ENCODE peak calls at places on chromosome 9, in six cellular contexts. One of them, this sample, is unnamed.

GRCh38 chr9:88537743-88538055 is 2.7 kb downstream of the NXNL2 start:
- DNase-seq in left ventricle myocardium inferior: peak
- DNase-seq in type B pancreatic cell: no peak
- DNase-seq in PC-3: peak
- DNase-seq in fibroblast of mammary gland: peak
- DNase-seq in H1: no peak
- DNase-seq in this sample: no peak

GRCh38 chr9:76687861-76688374 is 76.3 kb upstream of the PCA3 start:
- DNase-seq in left ventricle myocardium inferior: no peak
- DNase-seq in type B pancreatic cell: no peak
- DNase-seq in PC-3: peak
- DNase-seq in fibroblast of mammary gland: peak
- DNase-seq in H1: peak
- DNase-seq in this sample: no peak

GRCh38 chr9:2120926-2121689 is 106.0 kb downstream of the SMARCA2 start:
- DNase-seq in left ventricle myocardium inferior: no peak
- DNase-seq in type B pancreatic cell: no peak
- DNase-seq in PC-3: peak
- DNase-seq in fibroblast of mammary gland: peak
- DNase-seq in H1: no peak
- DNase-seq in this sample: no peak

GRCh38 chr9:109408759-109409462 is 88.1 kb upstream of the EPB41L4B start:
- DNase-seq in left ventricle myocardium inferior: no peak
- DNase-seq in type B pancreatic cell: no peak
- DNase-seq in PC-3: no peak
- DNase-seq in fibroblast of mammary gland: no peak
- DNase-seq in H1: no peak
- DNase-seq in this sample: no peak

GRCh38 chr9:120874226-120874839 is 2.7 kb downstream of the PHF19 start:
- DNase-seq in left ventricle myocardium inferior: no peak
- DNase-seq in type B pancreatic cell: no peak
- DNase-seq in PC-3: no peak
- DNase-seq in fibroblast of mammary gland: no peak
- DNase-seq in H1: no peak
- DNase-seq in this sample: no peak

GRCh38 chr9:71725590-71726338 is 42.5 kb downstream of the CEMIP2 start:
- DNase-seq in left ventricle myocardium inferior: no peak
- DNase-seq in type B pancreatic cell: no peak
- DNase-seq in PC-3: peak
- DNase-seq in fibroblast of mammary gland: peak
- DNase-seq in H1: no peak
- DNase-seq in this sample: no peak

GRCh38 chr9:86557063-86557766 is 203.0 kb upstream of the TUT7 start:
- DNase-seq in left ventricle myocardium inferior: no peak
- DNase-seq in type B pancreatic cell: no peak
- DNase-seq in PC-3: no peak
- DNase-seq in fibroblast of mammary gland: peak
- DNase-seq in H1: no peak
- DNase-seq in this sample: no peak

GRCh38 chr9:129412814-129413536 is 207.9 kb downstream of the C9orf50 start:
- DNase-seq in left ventricle myocardium inferior: peak
- DNase-seq in type B pancreatic cell: no peak
- DNase-seq in PC-3: peak
- DNase-seq in fibroblast of mammary gland: peak
- DNase-seq in H1: no peak
- DNase-seq in this sample: no peak

GRCh38 chr9:63816742-63817621 is 1468.0 kb downstream of the FOXD4L5 start:
- DNase-seq in left ventricle myocardium inferior: peak
- DNase-seq in type B pancreatic cell: peak
- DNase-seq in PC-3: peak
- DNase-seq in fibroblast of mammary gland: peak
- DNase-seq in H1: peak
- DNase-seq in this sample: peak

GRCh38 chr9:87643778-87644570 is 81.9 kb upstream of the CTSL start:
- DNase-seq in left ventricle myocardium inferior: no peak
- DNase-seq in type B pancreatic cell: no peak
- DNase-seq in PC-3: no peak
- DNase-seq in fibroblast of mammary gland: no peak
- DNase-seq in H1: no peak
- DNase-seq in this sample: no peak

GRCh38 chr9:89746385-89747116 is 141.7 kb downstream of the GADD45G start:
- DNase-seq in left ventricle myocardium inferior: peak
- DNase-seq in type B pancreatic cell: no peak
- DNase-seq in PC-3: no peak
- DNase-seq in fibroblast of mammary gland: peak
- DNase-seq in H1: no peak
- DNase-seq in this sample: no peak

GRCh38 chr9:5263568-5264218 is 32.5 kb downstream of the INSL4 start:
- DNase-seq in left ventricle myocardium inferior: no peak
- DNase-seq in type B pancreatic cell: no peak
- DNase-seq in PC-3: peak
- DNase-seq in fibroblast of mammary gland: peak
- DNase-seq in H1: no peak
- DNase-seq in this sample: no peak

GRCh38 chr9:76912631-76913275 is 6.8 kb upstream of the PRUNE2 start:
- DNase-seq in left ventricle myocardium inferior: no peak
- DNase-seq in type B pancreatic cell: no peak
- DNase-seq in PC-3: peak
- DNase-seq in fibroblast of mammary gland: peak
- DNase-seq in H1: no peak
- DNase-seq in this sample: no peak

GRCh38 chr9:14096182-14096922 is 217.6 kb downstream of the NFIB start:
- DNase-seq in left ventricle myocardium inferior: no peak
- DNase-seq in type B pancreatic cell: no peak
- DNase-seq in PC-3: no peak
- DNase-seq in fibroblast of mammary gland: peak
- DNase-seq in H1: no peak
- DNase-seq in this sample: no peak

GRCh38 chr9:123302348-123303214 is 34.2 kb upstream of the STRBP start:
- DNase-seq in left ventricle myocardium inferior: no peak
- DNase-seq in type B pancreatic cell: no peak
- DNase-seq in PC-3: no peak
- DNase-seq in fibroblast of mammary gland: no peak
- DNase-seq in H1: no peak
- DNase-seq in this sample: no peak

GRCh38 chr9:135604437-135605237 is 34.7 kb downstream of the GLT6D1 start:
- DNase-seq in left ventricle myocardium inferior: peak
- DNase-seq in type B pancreatic cell: peak
- DNase-seq in PC-3: no peak
- DNase-seq in fibroblast of mammary gland: no peak
- DNase-seq in H1: peak
- DNase-seq in this sample: peak

GRCh38 chr9:81427870-81428269 is 261.5 kb downstream of the TLE1 start:
- DNase-seq in left ventricle myocardium inferior: no peak
- DNase-seq in type B pancreatic cell: no peak
- DNase-seq in PC-3: no peak
- DNase-seq in fibroblast of mammary gland: peak
- DNase-seq in H1: no peak
- DNase-seq in this sample: no peak

GRCh38 chr9:111980398-111980797 is 83.8 kb downstream of the UGCG start:
- DNase-seq in left ventricle myocardium inferior: no peak
- DNase-seq in type B pancreatic cell: no peak
- DNase-seq in PC-3: no peak
- DNase-seq in fibroblast of mammary gland: no peak
- DNase-seq in H1: no peak
- DNase-seq in this sample: no peak

GRCh38 chr9:127721391-127721821 is 5.5 kb downstream of the TTC16 start:
- DNase-seq in left ventricle myocardium inferior: no peak
- DNase-seq in type B pancreatic cell: no peak
- DNase-seq in PC-3: peak
- DNase-seq in fibroblast of mammary gland: no peak
- DNase-seq in H1: no peak
- DNase-seq in this sample: no peak

GRCh38 chr9:80797841-80798688 is 891.3 kb downstream of the TLE1 start:
- DNase-seq in left ventricle myocardium inferior: peak
- DNase-seq in type B pancreatic cell: no peak
- DNase-seq in PC-3: no peak
- DNase-seq in fibroblast of mammary gland: peak
- DNase-seq in H1: no peak
- DNase-seq in this sample: no peak

DNA sequence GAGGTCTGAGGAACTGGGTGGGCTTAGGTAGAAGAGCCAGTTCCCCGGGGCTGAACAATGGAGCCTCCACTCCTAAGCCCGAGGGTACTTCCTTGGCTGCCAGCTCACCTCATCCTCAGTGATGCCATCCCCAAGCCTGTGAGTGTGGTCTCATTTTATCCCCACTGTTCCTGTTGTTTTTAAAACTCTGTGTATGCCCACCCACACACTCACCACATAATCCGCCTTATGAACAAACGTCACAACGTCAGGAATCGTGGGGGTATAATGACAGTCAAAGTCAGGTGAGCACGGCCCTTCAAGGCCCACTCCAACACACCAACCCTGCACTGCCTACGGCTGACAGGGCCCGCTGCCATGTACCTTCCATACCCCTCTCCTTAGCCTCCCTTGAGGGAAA is 61.1 kb downstream of the PTCH1 start:
- DNase-seq in left ventricle myocardium inferior: no peak
- DNase-seq in type B pancreatic cell: no peak
- DNase-seq in PC-3: no peak
- DNase-seq in fibroblast of mammary gland: no peak
- DNase-seq in H1: no peak
- DNase-seq in this sample: no peak
- TF ChIP-seq CTCF in left ventricle myocardium inferior: no peak
- TF ChIP-seq CTCF in type B pancreatic cell: no peak
- TF ChIP-seq CTCF in PC-3: no peak
- TF ChIP-seq CTCF in fibroblast of mammary gland: no peak
- TF ChIP-seq CTCF in H1: no peak
- TF ChIP-seq CTCF in this sample: no peak

GRCh38 chr9:107355394-107355793 is 72.3 kb downstream of the RAD23B start:
- DNase-seq in left ventricle myocardium inferior: no peak
- DNase-seq in type B pancreatic cell: no peak
- DNase-seq in PC-3: no peak
- DNase-seq in fibroblast of mammary gland: no peak
- DNase-seq in H1: no peak
- DNase-seq in this sample: no peak

GRCh38 chr9:107358867-107359440 is 75.9 kb downstream of the RAD23B start:
- DNase-seq in left ventricle myocardium inferior: no peak
- DNase-seq in type B pancreatic cell: no peak
- DNase-seq in PC-3: no peak
- DNase-seq in fibroblast of mammary gland: no peak
- DNase-seq in H1: no peak
- DNase-seq in this sample: no peak

GRCh38 chr9:107363511-107364182 is 80.6 kb downstream of the RAD23B start:
- DNase-seq in left ventricle myocardium inferior: peak
- DNase-seq in type B pancreatic cell: no peak
- DNase-seq in PC-3: no peak
- DNase-seq in fibroblast of mammary gland: no peak
- DNase-seq in H1: no peak
- DNase-seq in this sample: no peak

GRCh38 chr9:107361816-107362215 is 78.7 kb downstream of the RAD23B start:
- DNase-seq in left ventricle myocardium inferior: no peak
- DNase-seq in type B pancreatic cell: no peak
- DNase-seq in PC-3: no peak
- DNase-seq in fibroblast of mammary gland: no peak
- DNase-seq in H1: no peak
- DNase-seq in this sample: no peak

DNA sequence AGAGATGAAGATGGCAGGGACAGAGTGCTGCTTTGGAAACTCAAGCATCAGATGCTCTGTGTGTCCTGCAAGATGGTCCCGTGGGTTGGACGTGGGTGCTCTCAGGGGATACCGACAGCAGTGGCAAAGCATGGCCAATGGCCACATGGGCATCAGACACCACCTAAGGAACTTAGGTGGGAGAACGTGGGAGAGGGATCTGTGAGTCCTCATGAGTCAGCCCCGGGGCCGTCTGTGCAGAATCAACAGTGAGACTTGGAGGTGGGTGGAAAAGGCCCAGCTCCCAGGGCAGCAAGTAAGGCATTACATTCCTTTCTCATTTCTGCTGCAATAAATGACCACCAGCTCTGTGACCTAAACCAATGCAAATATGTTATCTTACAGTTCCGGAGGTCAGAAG is 77.0 kb downstream of the RAD23B start:
- DNase-seq in left ventricle myocardium inferior: no peak
- DNase-seq in type B pancreatic cell: no peak
- DNase-seq in PC-3: no peak
- DNase-seq in fibroblast of mammary gland: peak
- DNase-seq in H1: no peak
- DNase-seq in this sample: no peak
- TF ChIP-seq CTCF in left ventricle myocardium inferior: no peak
- TF ChIP-seq CTCF in type B pancreatic cell: no peak
- TF ChIP-seq CTCF in PC-3: no peak
- TF ChIP-seq CTCF in fibroblast of mammary gland: no peak
- TF ChIP-seq CTCF in H1: no peak
- TF ChIP-seq CTCF in this sample: no peak

DNA sequence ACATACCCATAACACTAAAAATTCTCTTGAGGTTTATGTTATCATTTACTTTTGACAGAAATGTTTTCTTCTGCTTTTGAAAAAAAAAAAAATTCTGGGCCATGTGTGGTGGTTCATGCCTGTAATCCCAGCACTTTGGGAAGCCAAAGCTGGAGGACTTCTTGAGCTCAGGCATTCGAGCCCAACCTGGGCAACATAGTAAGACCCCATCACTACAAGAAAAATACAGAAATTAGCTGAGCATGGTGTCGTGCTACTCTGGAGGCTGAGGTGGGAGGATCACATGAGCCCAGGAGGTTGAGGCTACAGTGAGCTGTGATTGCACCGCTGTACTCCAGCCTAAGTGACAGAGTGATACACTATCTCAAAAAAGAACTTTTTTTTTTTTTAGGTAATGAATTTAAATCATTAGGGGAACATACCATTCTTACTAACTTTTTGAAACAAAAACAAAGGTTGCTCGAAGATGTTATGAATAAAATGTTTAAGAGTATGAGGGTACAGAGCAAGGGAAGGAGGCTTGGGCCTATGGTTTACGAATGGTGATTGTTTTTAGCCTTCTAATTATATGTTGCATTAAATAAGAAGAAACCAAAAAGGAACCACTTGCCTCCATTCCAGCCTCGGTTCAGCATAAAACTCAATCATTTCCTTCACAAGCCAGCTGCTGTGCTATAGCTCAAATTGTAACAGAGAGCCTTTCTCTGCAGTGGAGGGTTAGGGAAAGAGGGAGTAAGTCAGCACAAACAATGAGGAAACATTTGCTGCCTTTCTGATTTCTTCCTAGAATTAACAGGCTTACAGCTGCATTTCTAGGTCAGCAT is 148.6 kb upstream of the DMRT1 start:
- DNase-seq in left ventricle myocardium inferior: no peak
- DNase-seq in type B pancreatic cell: no peak
- DNase-seq in PC-3: no peak
- DNase-seq in fibroblast of mammary gland: no peak
- DNase-seq in H1: no peak
- DNase-seq in this sample: peak
- TF ChIP-seq CTCF in left ventricle myocardium inferior: peak
- TF ChIP-seq CTCF in type B pancreatic cell: no peak
- TF ChIP-seq CTCF in PC-3: no peak
- TF ChIP-seq CTCF in fibroblast of mammary gland: no peak
- TF ChIP-seq CTCF in H1: no peak
- TF ChIP-seq CTCF in this sample: peak

DNA sequence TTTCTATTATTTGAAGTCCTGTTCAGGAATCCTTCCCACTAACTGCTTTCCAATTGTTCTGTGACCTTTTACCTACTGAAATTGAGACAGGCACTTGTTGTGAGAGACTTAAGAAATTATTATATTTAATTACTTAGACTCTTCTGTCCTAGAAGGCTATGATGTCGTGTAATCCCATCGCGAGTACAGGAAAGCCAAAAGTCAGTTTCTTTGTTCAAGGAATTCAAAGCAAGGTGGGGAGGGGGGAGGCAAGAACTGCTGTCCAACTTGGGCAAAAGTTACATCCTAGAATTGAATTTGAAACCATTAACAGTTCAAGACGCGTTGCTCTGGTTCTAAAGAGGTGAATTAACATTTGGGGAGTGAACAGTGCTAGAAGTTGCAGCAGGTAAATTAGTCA is 17.9 kb downstream of the NDUFA8 start:
- DNase-seq in left ventricle myocardium inferior: no peak
- DNase-seq in type B pancreatic cell: no peak
- DNase-seq in PC-3: no peak
- DNase-seq in fibroblast of mammary gland: no peak
- DNase-seq in H1: no peak
- DNase-seq in this sample: no peak
- TF ChIP-seq CTCF in left ventricle myocardium inferior: no peak
- TF ChIP-seq CTCF in type B pancreatic cell: no peak
- TF ChIP-seq CTCF in PC-3: no peak
- TF ChIP-seq CTCF in fibroblast of mammary gland: no peak
- TF ChIP-seq CTCF in H1: no peak
- TF ChIP-seq CTCF in this sample: no peak